ENCODE peak calls at places on chromosome 3, in four cellular contexts. B is fibroblast of mammary gland, N is suprapubic skin, V is bronchial epithelial cell. G is an unnamed sample.

GRCh38 chr3:64764386-64764929 is 76.7 kb upstream of the ADAMTS9 start:
- DNase-seq in N (no peak), B (no peak), V (no peak), G (no peak)

GRCh38 chr3:32118215-32118614 is 11.8 kb downstream of the GPD1L start:
- DNase-seq in V (no peak), N (no peak), B (no peak), G (no peak)

GRCh38 chr3:195237981-195238625 is 32.9 kb downstream of the XXYLT1 start:
- DNase-seq in V (peak; percentile 53), N (no peak), B (no peak), G (no peak)

GRCh38 chr3:129399895-129400357 is 28.5 kb downstream of the EFCAB12 start:
- DNase-seq in V (peak; percentile 35), N (no peak), B (peak; percentile 41), G (peak; percentile 58)

GRCh38 chr3:107644631-107645030 is 121.9 kb downstream of the BBX start:
- DNase-seq in V (peak; percentile 81), N (no peak), B (peak; percentile 49), G (no peak)

GRCh38 chr3:184259396-184259877 is 1.9 kb downstream of the CAMK2N2 start:
- DNase-seq in B (no peak), N (no peak), V (no peak), G (no peak)

GRCh38 chr3:32675650-32676049 is 9.3 kb upstream of the CNOT10 start:
- DNase-seq in B (no peak), V (no peak), N (no peak), G (no peak)

GRCh38 chr3:43148033-43148432 is 42.2 kb upstream of the POMGNT2 start:
- DNase-seq in B (no peak), N (no peak), V (no peak), G (no peak)

GRCh38 chr3:160720123-160720746 is 35.8 kb upstream of the PPM1L start:
- DNase-seq in V (peak; percentile 15), B (no peak), N (no peak), G (peak; percentile 32)

GRCh38 chr3:183566882-183567281 is 11.4 kb upstream of the KLHL6 start:
- DNase-seq in V (peak; percentile 15), N (no peak), B (no peak), G (no peak)

GRCh38 chr3:152267831-152268500 is 763 bp upstream of the MBNL1 start:
- DNase-seq in N (no peak), B (no peak), V (peak; percentile 22), G (no peak)

GRCh38 chr3:71708478-71709098 is 16.6 kb downstream of the EIF4E3 start:
- DNase-seq in V (no peak), N (no peak), B (no peak), G (no peak)

GRCh38 chr3:189771842-189772494 is 140.8 kb downstream of the TP63 start:
- DNase-seq in B (peak; percentile 2), V (no peak), N (no peak), G (no peak)

GRCh38 chr3:194936091-194936490 is 250.4 kb downstream of the FAM43A start:
- DNase-seq in B (no peak), N (no peak), V (no peak), G (no peak)

GRCh38 chr3:191369081-191370010 is 39.0 kb upstream of the UTS2B start:
- DNase-seq in B (peak; percentile 67), V (no peak), N (no peak), G (no peak)

GRCh38 chr3:65473746-65474145 is 565.0 kb downstream of the MAGI1 start:
- DNase-seq in B (peak; percentile 21), N (no peak), V (peak; percentile 38), G (no peak)

GRCh38 chr3:58629629-58630028 is 36.9 kb downstream of the FAM3D start:
- DNase-seq in B (no peak), V (no peak), N (no peak), G (no peak)

GRCh38 chr3:53949541-53949940 is 57.9 kb upstream of the SELENOK start:
- DNase-seq in N (no peak), V (no peak), B (no peak), G (no peak)

GRCh38 chr3:188900421-188900941 is 271.3 kb upstream of the TPRG1 start:
- DNase-seq in B (peak; percentile 91), N (no peak), V (peak; percentile 93), G (no peak)

GRCh38 chr3:37287776-37288175 is 113.4 kb upstream of the LRRFIP2 start:
- DNase-seq in V (peak; percentile 61), B (peak; percentile 21), N (no peak), G (peak; percentile 24)

GRCh38 chr3:56725175-56725574 is 42.1 kb upstream of the TASOR start:
- DNase-seq in N (no peak), V (no peak), B (no peak), G (peak; percentile 94)

GRCh38 chr3:142215111-142215510 is 10.3 kb downstream of the GK5 start:
- DNase-seq in B (no peak), V (peak; percentile 28), N (no peak), G (no peak)

GRCh38 chr3:194130211-194130610 is 5.7 kb upstream of the HES1 start:
- DNase-seq in V (no peak), B (no peak), N (no peak), G (no peak)

GRCh38 chr3:159818399-159818798 is 170.2 kb upstream of the IL12A start:
- DNase-seq in N (no peak), V (no peak), B (no peak), G (no peak)

GRCh38 chr3:67724434-67724833 is 70.0 kb upstream of the SUCLG2 start:
- DNase-seq in N (no peak), B (no peak), V (no peak), G (no peak)

GRCh38 chr3:32420138-32420981 is 28.7 kb downstream of the CMTM7 start:
- DNase-seq in B (no peak), N (no peak), V (peak; percentile 94), G (peak; percentile 79)

GRCh38 chr3:60055765-60056164 is 1005.9 kb upstream of the CFAP20DC start:
- DNase-seq in V (peak; percentile 35), B (no peak), N (no peak), G (no peak)

GRCh38 chr3:56111651-56112250 is 356.5 kb downstream of the ERC2 start:
- DNase-seq in V (no peak), B (no peak), N (no peak), G (no peak)

GRCh38 chr3:129058441-129059194 is 2.0 kb upstream of the GP9 start:
- DNase-seq in N (no peak), V (peak; percentile 10), B (no peak), G (peak; percentile 56)

GRCh38 chr3:142734834-142735233 is 11.0 kb downstream of the TRPC1 start:
- DNase-seq in V (no peak), B (no peak), N (no peak), G (no peak)

GRCh38 chr3:153641321-153641720 is 479.3 kb downstream of the RAP2B start:
- DNase-seq in V (no peak), B (no peak), N (no peak), G (no peak)

GRCh38 chr3:49899815-49900214 is 3.9 kb downstream of the MST1R start:
- DNase-seq in B (peak; percentile 17), N (no peak), V (no peak), G (peak; percentile 39)

GRCh38 chr3:49900491-49901153 is 3.1 kb downstream of the MST1R start:
- DNase-seq in V (peak; percentile 98), B (peak; percentile 8), N (no peak), G (no peak)

GRCh38 chr3:49903451-49904424 is at the start of gene MST1R:
- DNase-seq in B (peak; percentile 12), V (peak; percentile 82), N (peak; percentile 81), G (peak; percentile 82)

GRCh38 chr3:49901351-49902339 is 2.0 kb downstream of the MST1R start:
- DNase-seq in V (peak; percentile 32), B (peak; percentile 15), N (no peak), G (peak; percentile 57)

DNA sequence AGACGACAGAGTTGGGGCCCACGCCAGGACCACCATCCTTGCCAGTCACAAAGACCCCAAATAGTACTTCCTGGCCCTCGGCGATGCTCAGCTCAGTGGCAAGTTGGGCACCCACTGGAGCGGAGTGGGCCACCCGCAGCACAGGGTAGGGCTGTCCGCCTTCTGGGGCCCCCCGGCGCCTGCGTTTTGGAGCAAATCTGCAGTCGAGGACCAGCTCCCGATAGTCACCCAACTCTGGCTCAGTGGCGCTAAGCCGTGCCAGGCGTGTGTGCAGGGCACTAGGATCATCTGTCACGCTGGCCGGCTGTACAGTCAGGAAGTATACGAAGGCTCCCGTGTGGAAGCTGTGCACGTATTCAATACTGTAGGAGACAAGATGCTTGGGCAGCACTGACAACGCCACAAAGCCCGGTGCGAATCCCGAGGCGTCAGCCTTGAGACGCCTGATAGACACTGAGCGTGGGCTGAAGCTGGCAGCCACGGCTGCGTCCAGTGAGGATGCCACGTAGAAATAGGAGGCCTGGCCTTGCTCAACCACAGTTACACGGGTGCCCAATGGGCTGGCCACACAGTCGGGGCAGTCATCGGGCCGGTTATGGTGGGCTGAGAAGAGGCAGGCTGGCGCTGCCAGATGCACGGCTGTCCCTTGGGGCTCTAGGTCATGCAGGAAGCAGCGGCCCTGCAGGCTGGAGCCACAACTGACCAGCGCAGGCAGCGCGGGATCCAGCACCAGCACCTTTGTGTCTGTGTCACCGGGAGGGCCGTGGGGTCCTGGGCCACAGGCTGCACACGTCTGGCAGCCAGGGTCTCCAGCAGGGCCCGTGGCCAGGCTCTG is 945 bp downstream of the MST1R start:
- DNase-seq in B (no peak), N (no peak), V (no peak), G (no peak)
- H3K4me3 ChIP-seq in B (no peak overlapping the region), N (peak overlapping the region; percentile 52), V (peak overlapping the region; percentile 50), G (no peak overlapping the region)

GRCh38 chr3:197327701-197328100 is 29.3 kb upstream of the DLG1 start:
- DNase-seq in N (no peak), B (peak; percentile 76), V (no peak), G (peak; percentile 32)

GRCh38 chr3:197328198-197328597 is 29.8 kb upstream of the DLG1 start:
- DNase-seq in B (no peak), V (no peak), N (no peak), G (no peak)

GRCh38 chr3:197329382-197329781 is 31.0 kb upstream of the DLG1 start:
- DNase-seq in N (no peak), V (no peak), B (no peak), G (no peak)

GRCh38 chr3:197333901-197334639 is 35.7 kb upstream of the DLG1 start:
- DNase-seq in B (no peak), N (no peak), V (peak; percentile 49), G (no peak)

DNA sequence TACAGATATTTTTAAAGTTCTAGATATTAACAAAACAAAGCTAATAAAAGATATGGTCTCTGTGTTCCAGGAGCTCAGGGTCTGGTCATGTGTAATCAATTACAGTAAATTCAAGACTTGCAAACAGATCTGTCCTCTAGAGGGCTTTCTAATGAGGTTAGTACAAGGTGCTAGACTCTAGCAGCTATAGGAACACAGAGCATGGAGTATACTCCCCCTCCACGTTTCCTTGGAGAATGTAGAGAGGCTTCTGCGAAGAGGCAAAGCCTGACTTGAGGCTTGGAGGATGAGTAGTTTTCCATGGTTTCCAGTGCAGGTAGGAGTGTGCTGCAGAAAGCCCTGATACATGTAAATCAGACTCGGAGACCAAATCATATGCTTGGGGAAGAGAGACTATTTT is 32.7 kb upstream of the DLG1 start:
- DNase-seq in N (no peak), V (peak; percentile 31), B (peak; percentile 54), G (peak; percentile 18)
- TF ChIP-seq CTCF in N (no peak), V (peak; percentile 12), B (peak; percentile 31), G (no peak)

GRCh38 chr3:50245251-50245745 is 9.3 kb downstream of the GNAI2 start:
- DNase-seq in V (no peak), N (no peak), B (no peak), G (no peak)
- H3K4me3 ChIP-seq in V (no peak overlapping the region), N (peak overlapping the region; percentile 40), B (no peak overlapping the region), G (peak overlapping the region; percentile 55)

GRCh38 chr3:27712136-27713065 is 9.7 kb downstream of the EOMES start:
- DNase-seq in B (peak; percentile 74), N (no peak), V (peak; percentile 63), G (peak; percentile 85)
- TF ChIP-seq CTCF in B (peak; percentile 76), N (peak; percentile 72), V (peak; percentile 89), G (peak; percentile 77)

G was measured in GM12865.